ENCODE peak calls at places on chromosome 5, in eight cellular contexts. G is CD4-positive, CD25-positive, alpha-beta regulatory T cell; M is uterus; S is neuronal stem cell; U is transverse colon; Z is HL-60; V is IMR-90; Y is fibroblast of mammary gland. W is an unnamed sample.

GRCh38 chr5:51214736-51215135 is 168.5 kb upstream of the ISL1 start:
- DNase-seq in G (no peak), M (no peak), S (no peak), U (no peak), Z (no peak), V (no peak), Y (no peak), W (no peak)

GRCh38 chr5:80186634-80187033 is 69.2 kb downstream of the SERINC5 start:
- DNase-seq in G (peak; percentile 84), M (no peak), S (no peak), U (peak; percentile 66), Z (peak; percentile 73), V (no peak), Y (peak; percentile 49), W (no peak)

GRCh38 chr5:76799588-76799987 is 19.2 kb upstream of the F2RL1 start:
- DNase-seq in G (no peak), M (no peak), S (no peak), U (no peak), Z (no peak), V (no peak), Y (no peak), W (no peak)

GRCh38 chr5:148796931-148797330 is 29.5 kb upstream of the ADRB2 start:
- DNase-seq in G (no peak), M (no peak), S (no peak), U (no peak), Z (no peak), V (no peak), Y (no peak), W (no peak)

GRCh38 chr5:130549884-130550552 is 615.0 kb downstream of the HINT1 start:
- DNase-seq in G (no peak), M (no peak), S (no peak), U (no peak), Z (no peak), V (no peak), Y (peak; percentile 92), W (peak; percentile 68)

GRCh38 chr5:174951151-174951780 is 226.9 kb downstream of the MSX2 start:
- DNase-seq in G (peak; percentile 69), M (no peak), S (peak; percentile 74), U (peak; percentile 40), Z (peak; percentile 25), V (peak; percentile 80), Y (peak; percentile 76), W (peak; percentile 80)

GRCh38 chr5:119009131-119009530 is 20.8 kb upstream of the DTWD2 start:
- DNase-seq in G (no peak), M (no peak), S (no peak), U (no peak), Z (no peak), V (no peak), Y (peak; percentile 12), W (no peak)

GRCh38 chr5:1465966-1466471 is 20.8 kb upstream of the SLC6A3 start:
- DNase-seq in G (no peak), M (peak; percentile 8), S (no peak), U (no peak), Z (no peak), V (no peak), Y (no peak), W (no peak)

GRCh38 chr5:154653764-154654483 is 101.3 kb upstream of the LARP1 start:
- DNase-seq in G (no peak), M (no peak), S (no peak), U (no peak), Z (no peak), V (no peak), Y (no peak), W (no peak)

GRCh38 chr5:131514316-131515275 is 120.4 kb downstream of the RAPGEF6 start:
- DNase-seq in G (peak; percentile 64), M (no peak), S (no peak), U (no peak), Z (no peak), V (peak; percentile 67), Y (peak; percentile 43), W (peak; percentile 30)

GRCh38 chr5:82346376-82347212 is 68.4 kb upstream of the RPS23 start:
- DNase-seq in G (no peak), M (no peak), S (no peak), U (no peak), Z (no peak), V (no peak), Y (no peak), W (no peak)

GRCh38 chr5:141605523-141606277 is 13.1 kb downstream of the DIAPH1 start:
- DNase-seq in G (peak; percentile 95), M (no peak), S (no peak), U (peak; percentile 60), Z (peak; percentile 73), V (no peak), Y (peak; percentile 68), W (peak; percentile 82)

GRCh38 chr5:59115345-59115744 is 532.5 kb downstream of the RAB3C start:
- DNase-seq in G (no peak), M (no peak), S (no peak), U (no peak), Z (no peak), V (peak; percentile 59), Y (peak; percentile 56), W (peak; percentile 22)

GRCh38 chr5:114055318-114055788 is 306.5 kb upstream of the KCNN2 start:
- DNase-seq in G (no peak), M (peak; percentile 39), S (peak; percentile 65), U (peak; percentile 17), Z (no peak), V (peak; percentile 64), Y (peak; percentile 5), W (no peak)

GRCh38 chr5:159456261-159456660 is 126.0 kb upstream of the IL12B start:
- DNase-seq in G (no peak), M (no peak), S (no peak), U (no peak), Z (no peak), V (no peak), Y (no peak), W (no peak)

GRCh38 chr5:67073045-67073444 is 123.6 kb downstream of the CD180 start:
- DNase-seq in G (no peak), M (no peak), S (no peak), U (no peak), Z (no peak), V (no peak), Y (no peak), W (no peak)

GRCh38 chr5:178373711-178374110 is 141.1 kb upstream of the PHYKPL start:
- DNase-seq in G (no peak), M (no peak), S (no peak), U (no peak), Z (no peak), V (no peak), Y (no peak), W (no peak)

GRCh38 chr5:15615859-15616258 is 115.9 kb downstream of the FBXL7 start:
- DNase-seq in G (no peak), M (no peak), S (no peak), U (no peak), Z (no peak), V (peak; percentile 20), Y (peak; percentile 65), W (peak; percentile 48)

GRCh38 chr5:114101153-114101552 is 260.7 kb upstream of the KCNN2 start:
- DNase-seq in G (peak; percentile 1), M (no peak), S (no peak), U (no peak), Z (peak; percentile 4), V (peak; percentile 80), Y (peak; percentile 49), W (peak; percentile 33)

GRCh38 chr5:163248333-163248732 is 189.1 kb upstream of the CCNG1 start:
- DNase-seq in G (no peak), M (no peak), S (no peak), U (no peak), Z (no peak), V (no peak), Y (no peak), W (peak; percentile 1)

GRCh38 chr5:72308853-72309191 is 11.2 kb downstream of the MRPS27 start:
- DNase-seq in G (no peak), M (no peak), S (no peak), U (no peak), Z (no peak), V (no peak), Y (no peak), W (no peak)
- H3K4me3 ChIP-seq in G (peak overlapping the region; percentile 85), M (no peak overlapping the region), S (no peak overlapping the region), U (no peak overlapping the region), Z (no peak overlapping the region), V (no peak overlapping the region), Y (no peak overlapping the region), W (no peak overlapping the region)

GRCh38 chr5:126446498-126447224 is 23.5 kb downstream of the GRAMD2B start:
- DNase-seq in G (peak; percentile 93), M (no peak), S (no peak), U (peak; percentile 61), Z (no peak), V (peak; percentile 88), Y (peak; percentile 63), W (peak; percentile 73)
- H3K4me3 ChIP-seq in G (peak overlapping the region; percentile 28), M (no peak overlapping the region), S (no peak overlapping the region), U (no peak overlapping the region), Z (no peak overlapping the region), V (no peak overlapping the region), Y (no peak overlapping the region), W (no peak overlapping the region)

DNA sequence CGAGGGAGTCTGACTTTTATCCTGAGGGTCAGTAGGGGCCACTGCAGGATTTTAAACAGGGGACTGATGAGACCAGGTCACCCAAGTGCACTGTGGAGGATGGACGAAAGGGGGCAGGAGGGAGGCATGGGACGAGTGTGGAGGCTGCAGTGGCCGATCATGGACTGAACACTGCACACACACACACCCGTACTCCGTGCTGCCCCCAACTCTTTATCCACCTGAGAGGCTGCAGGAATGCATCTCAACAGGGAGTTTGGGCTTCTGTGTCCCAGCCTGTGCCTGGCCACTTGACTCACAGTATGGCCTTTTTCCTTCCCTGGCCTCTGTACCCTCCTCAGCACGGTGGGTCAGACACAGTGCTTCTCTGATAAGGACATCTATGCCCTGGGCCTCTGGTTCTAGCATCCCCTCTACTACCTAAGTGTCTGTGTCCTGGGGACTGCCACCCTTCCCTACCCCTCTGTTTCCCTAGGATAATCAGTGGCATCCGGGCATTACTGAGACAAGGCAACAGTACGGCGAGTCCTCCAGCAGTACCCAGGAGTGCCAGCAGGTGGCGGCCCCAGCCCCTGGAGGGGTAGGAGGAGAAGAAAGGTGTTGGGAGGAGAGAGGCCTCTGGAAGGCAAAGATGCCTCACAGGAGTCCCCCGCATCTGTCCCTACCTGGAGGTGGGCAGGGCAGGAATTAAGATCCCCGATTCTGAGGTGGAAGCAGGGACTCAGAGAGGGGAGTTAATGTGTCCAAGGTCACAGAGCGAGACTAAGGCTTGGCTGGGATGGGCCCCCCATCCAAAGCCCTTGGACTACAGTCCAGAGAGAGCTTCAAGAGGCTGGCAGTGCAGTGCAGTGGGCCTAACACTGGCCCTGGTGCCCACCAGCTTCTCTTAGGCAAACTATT is 5.1 kb upstream of the CDX1 start:
- DNase-seq in G (peak; percentile 55), M (peak; percentile 89), S (peak; percentile 74), U (peak; percentile 95), Z (no peak), V (peak; percentile 65), Y (peak; percentile 75), W (peak; percentile 75)
- H3K4me3 ChIP-seq in G (no peak overlapping the region), M (no peak overlapping the region), S (peak overlapping the region; percentile 24), U (peak overlapping the region; percentile 18), Z (no peak overlapping the region), V (no peak overlapping the region), Y (no peak overlapping the region), W (no peak overlapping the region)

DNA sequence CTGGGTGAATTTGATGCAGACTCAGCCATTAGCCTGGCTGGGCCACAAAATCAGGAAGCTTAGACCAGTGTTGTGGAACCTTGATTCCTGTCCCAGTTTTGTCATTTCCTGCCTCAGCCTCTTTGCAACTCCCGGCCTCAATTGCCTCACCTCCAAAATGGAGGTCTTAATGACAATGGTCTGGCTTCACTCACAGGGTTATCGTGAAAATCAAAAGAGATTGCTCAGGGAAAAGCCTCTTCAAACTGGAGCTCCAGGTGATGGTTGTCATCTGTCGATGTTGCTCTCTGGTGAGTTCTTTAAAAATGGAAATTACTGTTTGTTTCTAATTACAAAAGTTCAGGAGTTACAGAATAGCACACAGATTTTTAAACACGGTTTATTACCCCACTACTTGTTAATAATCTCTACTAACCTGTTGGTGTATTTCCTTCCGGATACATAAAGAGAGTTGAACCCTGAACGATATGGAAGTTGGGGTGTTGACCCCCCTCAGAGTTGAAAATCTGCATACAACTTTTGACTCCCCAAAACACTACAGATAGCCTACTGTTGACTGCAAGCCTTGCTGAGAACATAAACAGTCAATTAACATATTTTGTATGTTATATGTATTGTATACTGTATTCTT is 109.9 kb upstream of the CPEB4 start:
- DNase-seq in G (no peak), M (no peak), S (no peak), U (no peak), Z (no peak), V (no peak), Y (no peak), W (no peak)
- H3K4me3 ChIP-seq in G (no peak overlapping the region), M (no peak overlapping the region), S (no peak overlapping the region), U (no peak overlapping the region), Z (peak overlapping the region; percentile 11), V (no peak overlapping the region), Y (no peak overlapping the region), W (no peak overlapping the region)